ENCODE peak calls at places on chromosomes 11 and 22, in ten cellular contexts. K is BJ; E is AML-193; G is effector CD4-positive, alpha-beta T cell; M is T-helper 17 cell; Z is activated CD4-positive, CD25-positive, alpha-beta regulatory T cell treated with anti-CD3 and anti-CD28 coated beads, Interleukin-2, amount 50 U/mL, for 72 hours; T is aorta; I is NCI-H2171 treated with DMSO at 0.1 percent for 48 hours; F is DMS153; H is EH. V is an unnamed sample.

GRCh38 chr11:131884461-131885073 is 514.2 kb downstream of the NTM start:
- DNase-seq in E (no peak), F (peak), T (no peak), H (peak), Z (no peak), I (no peak), G (no peak), K (no peak), M (no peak), V (no peak)

GRCh38 chr22:22767876-22768602 is 119.6 kb upstream of the IGLL5 start:
- DNase-seq in G (no peak), E (no peak), I (no peak), H (no peak), T (no peak), M (no peak), K (no peak), F (no peak), Z (peak), V (peak)

GRCh38 chr11:101741479-101742175 is 157.8 kb upstream of the TRPC6 start:
- DNase-seq in H (no peak), G (no peak), I (peak), F (no peak), M (no peak), E (no peak), K (no peak), T (no peak), Z (no peak), V (no peak)

GRCh38 chr11:101127348-101127698 is 2.3 kb downstream of the PGR start:
- DNase-seq in Z (no peak), E (no peak), M (no peak), T (peak), F (no peak), G (no peak), I (no peak), H (no peak), K (no peak), V (peak)

GRCh38 chr11:107151158-107151557 is 132.9 kb upstream of the GUCY1A2 start:
- DNase-seq in E (no peak), T (no peak), M (no peak), F (no peak), I (no peak), Z (no peak), G (no peak), K (no peak), H (no peak), V (no peak)

GRCh38 chr11:110979696-110980095 is 265.8 kb upstream of the POU2AF2 start:
- DNase-seq in I (no peak), E (no peak), Z (no peak), H (peak), K (no peak), M (no peak), F (no peak), G (no peak), T (no peak), V (no peak)

GRCh38 chr22:35352214-35353111 is 28.4 kb upstream of the HMOX1 start:
- DNase-seq in M (no peak), K (no peak), F (no peak), Z (peak), T (peak), G (no peak), E (no peak), I (no peak), H (no peak), V (peak)

GRCh38 chr11:95924414-95924760 is 480 bp upstream of the MTMR2 start:
- DNase-seq in H (peak), K (no peak), T (no peak), F (no peak), G (no peak), I (peak), E (no peak), Z (no peak), M (no peak), V (no peak)

GRCh38 chr11:78825531-78825930 is 250.9 kb upstream of the NARS2 start:
- DNase-seq in F (no peak), I (no peak), K (no peak), H (peak), T (no peak), M (no peak), G (no peak), E (no peak), Z (no peak), V (peak)

GRCh38 chr22:47550524-47551437 is 788.3 kb downstream of the TBC1D22A start:
- DNase-seq in G (no peak), K (no peak), I (no peak), T (peak), E (no peak), M (no peak), H (no peak), Z (no peak), F (no peak), V (no peak)

GRCh38 chr11:125168875-125169537 is 4.5 kb downstream of the PKNOX2 start:
- DNase-seq in I (no peak), F (no peak), K (no peak), T (no peak), G (no peak), Z (no peak), M (no peak), H (no peak), E (no peak), V (no peak)

GRCh38 chr22:23361676-23362075 is 181.4 kb downstream of the BCR start:
- DNase-seq in Z (no peak), T (no peak), F (no peak), I (no peak), K (no peak), M (no peak), H (no peak), E (no peak), G (no peak), V (no peak)

GRCh38 chr22:46827072-46827780 is 64.8 kb downstream of the TBC1D22A start:
- DNase-seq in M (no peak), I (no peak), E (no peak), G (no peak), K (no peak), T (peak), H (no peak), Z (no peak), F (no peak), V (no peak)

GRCh38 chr11:134041791-134042696 is 26.8 kb upstream of the JAM3 start:
- DNase-seq in I (no peak), F (no peak), H (no peak), K (no peak), G (no peak), Z (no peak), E (no peak), T (no peak), M (no peak), V (no peak)

GRCh38 chr11:38593649-38594048 is 1995.6 kb upstream of the RAG2 start:
- DNase-seq in G (no peak), Z (no peak), K (peak), T (no peak), H (peak), I (no peak), F (no peak), E (no peak), M (no peak), V (peak)

GRCh38 chr22:39253427-39254070 is 8.8 kb upstream of the PDGFB start:
- DNase-seq in E (no peak), F (peak), K (peak), H (peak), I (peak), M (no peak), Z (no peak), T (peak), G (no peak), V (no peak)

GRCh38 chr11:86620796-86621575 is 51.4 kb downstream of the ME3 start:
- DNase-seq in I (no peak), M (no peak), T (no peak), E (no peak), K (peak), H (peak), F (no peak), Z (no peak), G (no peak), V (no peak)

GRCh38 chr11:636511-637332 is at the start of gene DRD4:
- DNase-seq in M (no peak), F (no peak), H (peak), Z (no peak), T (peak), E (no peak), K (no peak), I (no peak), G (no peak), V (no peak)

GRCh38 chr11:116500833-116501622 is 271.8 kb downstream of the BUD13 start:
- DNase-seq in Z (no peak), H (no peak), K (no peak), G (no peak), I (no peak), M (no peak), E (no peak), T (no peak), F (no peak), V (peak)

GRCh38 chr22:36860438-36860820 is 377 bp upstream of the NCF4 start:
- DNase-seq in H (no peak), F (no peak), M (no peak), G (no peak), I (no peak), K (no peak), T (no peak), E (no peak), Z (peak), V (no peak)

GRCh38 chr22:18070556-18071306 is 7.1 kb upstream of the PEX26 start:
- DNase-seq in G (no peak), F (peak), K (no peak), H (no peak), E (no peak), I (peak), M (no peak), T (no peak), Z (no peak), V (no peak)

GRCh38 chr11:94760296-94760695 is 7.9 kb upstream of the AMOTL1 start:
- DNase-seq in E (no peak), F (no peak), H (no peak), K (no peak), I (no peak), Z (no peak), G (no peak), M (no peak), T (no peak), V (no peak)

GRCh38 chr11:84091212-84091986 is 805.2 kb upstream of the CCDC90B start:
- DNase-seq in K (no peak), H (no peak), I (no peak), F (no peak), M (no peak), T (no peak), E (no peak), Z (no peak), G (no peak), V (no peak)

GRCh38 chr22:34847072-34847471 is 218.9 kb upstream of the ISX start:
- DNase-seq in E (no peak), G (no peak), H (peak), F (no peak), M (no peak), T (no peak), K (no peak), I (no peak), Z (no peak), V (no peak)

GRCh38 chr11:130999992-131000770 is 83.9 kb upstream of the SNX19 start:
- DNase-seq in M (no peak), I (no peak), K (peak), T (no peak), E (no peak), H (peak), G (no peak), Z (no peak), F (peak), V (no peak)

GRCh38 chr11:105466582-105467228 is 143.2 kb upstream of the GRIA4 start:
- DNase-seq in I (no peak), T (no peak), K (no peak), Z (no peak), H (peak), F (peak), M (no peak), G (no peak), E (no peak), V (no peak)

GRCh38 chr11:76629133-76629852 is 41.3 kb downstream of the LRRC32 start:
- DNase-seq in I (no peak), M (no peak), G (peak), H (peak), F (no peak), Z (peak), E (peak), T (peak), K (no peak), V (no peak)

GRCh38 chr11:1919428-1920127 is at the start of gene TNNT3:
- DNase-seq in E (no peak), G (no peak), I (no peak), F (no peak), M (no peak), K (no peak), Z (no peak), T (peak), H (no peak), V (no peak)